ENCODE peak calls at places on chromosomes 4 and X, in six cellular contexts. One of them, this sample, is unnamed.

GRCh38 chr4:135385830-135386581 is 1184.4 kb upstream of the PABPC4L start:
- DNase-seq in uterus: no peak
- DNase-seq in PC-3: no peak
- DNase-seq in CD4-positive, CD25-positive, alpha-beta regulatory T cell: no peak
- DNase-seq in brain microvascular endothelial cell: no peak
- DNase-seq in psoas muscle: no peak
- DNase-seq in this sample: no peak

GRCh38 chrX:30296408-30297254 is 12.6 kb downstream of the NR0B1 start:
- DNase-seq in uterus: no peak
- DNase-seq in PC-3: peak; percentile 29
- DNase-seq in CD4-positive, CD25-positive, alpha-beta regulatory T cell: no peak
- DNase-seq in brain microvascular endothelial cell: no peak
- DNase-seq in psoas muscle: no peak
- DNase-seq in this sample: no peak

GRCh38 chr4:1305781-1306455 is 16.2 kb downstream of the MAEA start:
- DNase-seq in uterus: no peak
- DNase-seq in PC-3: no peak
- DNase-seq in CD4-positive, CD25-positive, alpha-beta regulatory T cell: no peak
- DNase-seq in brain microvascular endothelial cell: no peak
- DNase-seq in psoas muscle: peak; percentile 27
- DNase-seq in this sample: no peak

GRCh38 chrX:48940404-48940955 is 16.9 kb downstream of the OTUD5 start:
- DNase-seq in uterus: no peak
- DNase-seq in PC-3: no peak
- DNase-seq in CD4-positive, CD25-positive, alpha-beta regulatory T cell: no peak
- DNase-seq in brain microvascular endothelial cell: no peak
- DNase-seq in psoas muscle: no peak
- DNase-seq in this sample: no peak

GRCh38 chr4:159655547-159655946 is 552.7 kb downstream of the RAPGEF2 start:
- DNase-seq in uterus: no peak
- DNase-seq in PC-3: peak; percentile 53
- DNase-seq in CD4-positive, CD25-positive, alpha-beta regulatory T cell: no peak
- DNase-seq in brain microvascular endothelial cell: peak; percentile 93
- DNase-seq in psoas muscle: no peak
- DNase-seq in this sample: no peak

GRCh38 chrX:153519569-153520285 is 2.3 kb downstream of the ATP2B3 start:
- DNase-seq in uterus: no peak
- DNase-seq in PC-3: peak; percentile 23
- DNase-seq in CD4-positive, CD25-positive, alpha-beta regulatory T cell: no peak
- DNase-seq in brain microvascular endothelial cell: peak; percentile 39
- DNase-seq in psoas muscle: no peak
- DNase-seq in this sample: no peak

GRCh38 chr4:127917151-127917550 is 36.5 kb downstream of the PLK4 start:
- DNase-seq in uterus: no peak
- DNase-seq in PC-3: no peak
- DNase-seq in CD4-positive, CD25-positive, alpha-beta regulatory T cell: no peak
- DNase-seq in brain microvascular endothelial cell: no peak
- DNase-seq in psoas muscle: no peak
- DNase-seq in this sample: no peak

GRCh38 chr4:8821151-8821950 is 50.3 kb downstream of the HMX1 start:
- DNase-seq in uterus: no peak
- DNase-seq in PC-3: no peak
- DNase-seq in CD4-positive, CD25-positive, alpha-beta regulatory T cell: no peak
- DNase-seq in brain microvascular endothelial cell: no peak
- DNase-seq in psoas muscle: peak; percentile 29
- DNase-seq in this sample: peak; percentile 30

GRCh38 chr4:81919238-81919637 is 447.5 kb upstream of the RASGEF1B start:
- DNase-seq in uterus: no peak
- DNase-seq in PC-3: peak; percentile 22
- DNase-seq in CD4-positive, CD25-positive, alpha-beta regulatory T cell: no peak
- DNase-seq in brain microvascular endothelial cell: peak; percentile 2
- DNase-seq in psoas muscle: no peak
- DNase-seq in this sample: no peak

GRCh38 chrX:131565909-131566308 is 22.0 kb downstream of the OR13H1 start:
- DNase-seq in uterus: no peak
- DNase-seq in PC-3: peak; percentile 21
- DNase-seq in CD4-positive, CD25-positive, alpha-beta regulatory T cell: no peak
- DNase-seq in brain microvascular endothelial cell: no peak
- DNase-seq in psoas muscle: no peak
- DNase-seq in this sample: no peak

GRCh38 chr4:53240573-53240972 is 125.3 kb downstream of the SCFD2 start:
- DNase-seq in uterus: no peak
- DNase-seq in PC-3: no peak
- DNase-seq in CD4-positive, CD25-positive, alpha-beta regulatory T cell: no peak
- DNase-seq in brain microvascular endothelial cell: no peak
- DNase-seq in psoas muscle: no peak
- DNase-seq in this sample: no peak

GRCh38 chr4:42638993-42639392 is 17.9 kb downstream of the ATP8A1 start:
- DNase-seq in uterus: no peak
- DNase-seq in PC-3: no peak
- DNase-seq in CD4-positive, CD25-positive, alpha-beta regulatory T cell: no peak
- DNase-seq in brain microvascular endothelial cell: no peak
- DNase-seq in psoas muscle: no peak
- DNase-seq in this sample: no peak

GRCh38 chr4:5888222-5888701 is 4.6 kb downstream of the CRMP1 start:
- DNase-seq in uterus: no peak
- DNase-seq in PC-3: no peak
- DNase-seq in CD4-positive, CD25-positive, alpha-beta regulatory T cell: no peak
- DNase-seq in brain microvascular endothelial cell: no peak
- DNase-seq in psoas muscle: no peak
- DNase-seq in this sample: no peak

GRCh38 chr4:169144061-169144600 is 126.6 kb downstream of the SH3RF1 start:
- DNase-seq in uterus: no peak
- DNase-seq in PC-3: no peak
- DNase-seq in CD4-positive, CD25-positive, alpha-beta regulatory T cell: no peak
- DNase-seq in brain microvascular endothelial cell: no peak
- DNase-seq in psoas muscle: no peak
- DNase-seq in this sample: no peak

GRCh38 chrX:122188751-122189150 is 995.3 kb upstream of the GRIA3 start:
- DNase-seq in uterus: no peak
- DNase-seq in PC-3: peak; percentile 22
- DNase-seq in CD4-positive, CD25-positive, alpha-beta regulatory T cell: no peak
- DNase-seq in brain microvascular endothelial cell: no peak
- DNase-seq in psoas muscle: no peak
- DNase-seq in this sample: no peak

GRCh38 chr4:21765810-21766407 is 182.7 kb downstream of the KCNIP4 start:
- DNase-seq in uterus: peak; percentile 26
- DNase-seq in PC-3: peak; percentile 79
- DNase-seq in CD4-positive, CD25-positive, alpha-beta regulatory T cell: no peak
- DNase-seq in brain microvascular endothelial cell: peak; percentile 65
- DNase-seq in psoas muscle: no peak
- DNase-seq in this sample: no peak

GRCh38 chrX:3532571-3532970 is 180.9 kb downstream of the PRKX start:
- DNase-seq in uterus: no peak
- DNase-seq in PC-3: no peak
- DNase-seq in CD4-positive, CD25-positive, alpha-beta regulatory T cell: no peak
- DNase-seq in brain microvascular endothelial cell: no peak
- DNase-seq in psoas muscle: no peak
- DNase-seq in this sample: no peak

GRCh38 chrX:154368630-154369452 is 5.6 kb downstream of the FLNA start:
- DNase-seq in uterus: peak; percentile 91
- DNase-seq in PC-3: peak; percentile 95
- DNase-seq in CD4-positive, CD25-positive, alpha-beta regulatory T cell: peak; percentile 86
- DNase-seq in brain microvascular endothelial cell: peak; percentile 89
- DNase-seq in psoas muscle: peak; percentile 83
- DNase-seq in this sample: peak; percentile 93

GRCh38 chr4:133403913-133404312 is 254.8 kb downstream of the PCDH10 start:
- DNase-seq in uterus: no peak
- DNase-seq in PC-3: no peak
- DNase-seq in CD4-positive, CD25-positive, alpha-beta regulatory T cell: no peak
- DNase-seq in brain microvascular endothelial cell: no peak
- DNase-seq in psoas muscle: no peak
- DNase-seq in this sample: no peak

GRCh38 chrX:110588853-110589252 is 206.8 kb downstream of the CHRDL1 start:
- DNase-seq in uterus: no peak
- DNase-seq in PC-3: no peak
- DNase-seq in CD4-positive, CD25-positive, alpha-beta regulatory T cell: no peak
- DNase-seq in brain microvascular endothelial cell: no peak
- DNase-seq in psoas muscle: no peak
- DNase-seq in this sample: no peak

GRCh38 chr4:158020175-158020574 is 152.7 kb downstream of the GASK1B start:
- DNase-seq in uterus: peak; percentile 78
- DNase-seq in PC-3: peak; percentile 75
- DNase-seq in CD4-positive, CD25-positive, alpha-beta regulatory T cell: no peak
- DNase-seq in brain microvascular endothelial cell: peak; percentile 90
- DNase-seq in psoas muscle: no peak
- DNase-seq in this sample: no peak

GRCh38 chrX:24515447-24515846 is 50.4 kb downstream of the PDK3 start:
- DNase-seq in uterus: no peak
- DNase-seq in PC-3: no peak
- DNase-seq in CD4-positive, CD25-positive, alpha-beta regulatory T cell: no peak
- DNase-seq in brain microvascular endothelial cell: peak; percentile 5
- DNase-seq in psoas muscle: no peak
- DNase-seq in this sample: no peak

GRCh38 chr4:40685300-40685699 is 55.6 kb upstream of the RBM47 start:
- DNase-seq in uterus: no peak
- DNase-seq in PC-3: peak; percentile 55
- DNase-seq in CD4-positive, CD25-positive, alpha-beta regulatory T cell: no peak
- DNase-seq in brain microvascular endothelial cell: peak; percentile 45
- DNase-seq in psoas muscle: no peak
- DNase-seq in this sample: no peak

GRCh38 chrX:10166731-10167149 is 10.0 kb downstream of the CLCN4 start:
- DNase-seq in uterus: no peak
- DNase-seq in PC-3: no peak
- DNase-seq in CD4-positive, CD25-positive, alpha-beta regulatory T cell: no peak
- DNase-seq in brain microvascular endothelial cell: no peak
- DNase-seq in psoas muscle: no peak
- DNase-seq in this sample: no peak

GRCh38 chr4:15961778-15962510 is 1.0 kb downstream of the FGFBP2 start:
- DNase-seq in uterus: no peak
- DNase-seq in PC-3: no peak
- DNase-seq in CD4-positive, CD25-positive, alpha-beta regulatory T cell: no peak
- DNase-seq in brain microvascular endothelial cell: no peak
- DNase-seq in psoas muscle: no peak
- DNase-seq in this sample: no peak

GRCh38 chr4:27518876-27519275 is 658.2 kb downstream of the STIM2 start:
- DNase-seq in uterus: no peak
- DNase-seq in PC-3: no peak
- DNase-seq in CD4-positive, CD25-positive, alpha-beta regulatory T cell: no peak
- DNase-seq in brain microvascular endothelial cell: no peak
- DNase-seq in psoas muscle: no peak
- DNase-seq in this sample: no peak

GRCh38 chrX:26387906-26388305 is 171.9 kb downstream of the MAGEB5 start:
- DNase-seq in uterus: no peak
- DNase-seq in PC-3: no peak
- DNase-seq in CD4-positive, CD25-positive, alpha-beta regulatory T cell: no peak
- DNase-seq in brain microvascular endothelial cell: no peak
- DNase-seq in psoas muscle: no peak
- DNase-seq in this sample: no peak

GRCh38 chr4:95129708-95130343 is 372.1 kb downstream of the BMPR1B start:
- DNase-seq in uterus: peak; percentile 49
- DNase-seq in PC-3: peak; percentile 97
- DNase-seq in CD4-positive, CD25-positive, alpha-beta regulatory T cell: no peak
- DNase-seq in brain microvascular endothelial cell: peak; percentile 99
- DNase-seq in psoas muscle: no peak
- DNase-seq in this sample: peak; percentile 66

GRCh38 chr4:28427306-28428085 is 1566.9 kb downstream of the STIM2 start:
- DNase-seq in uterus: no peak
- DNase-seq in PC-3: no peak
- DNase-seq in CD4-positive, CD25-positive, alpha-beta regulatory T cell: no peak
- DNase-seq in brain microvascular endothelial cell: no peak
- DNase-seq in psoas muscle: no peak
- DNase-seq in this sample: no peak

GRCh38 chr4:1598206-1598605 is 85.9 kb downstream of the FAM53A start:
- DNase-seq in uterus: no peak
- DNase-seq in PC-3: no peak
- DNase-seq in CD4-positive, CD25-positive, alpha-beta regulatory T cell: no peak
- DNase-seq in brain microvascular endothelial cell: no peak
- DNase-seq in psoas muscle: peak; percentile 33
- DNase-seq in this sample: no peak

GRCh38 chr4:166435449-166435848 is 562.4 kb downstream of the TLL1 start:
- DNase-seq in uterus: no peak
- DNase-seq in PC-3: peak; percentile 94
- DNase-seq in CD4-positive, CD25-positive, alpha-beta regulatory T cell: no peak
- DNase-seq in brain microvascular endothelial cell: peak; percentile 81
- DNase-seq in psoas muscle: no peak
- DNase-seq in this sample: no peak

GRCh38 chr4:24118031-24118430 is 228.2 kb upstream of the PPARGC1A start:
- DNase-seq in uterus: no peak
- DNase-seq in PC-3: no peak
- DNase-seq in CD4-positive, CD25-positive, alpha-beta regulatory T cell: no peak
- DNase-seq in brain microvascular endothelial cell: no peak
- DNase-seq in psoas muscle: no peak
- DNase-seq in this sample: no peak
- H3K27ac ChIP-seq in uterus: no peak overlapping the region
- H3K27ac ChIP-seq in PC-3: no peak overlapping the region
- H3K27ac ChIP-seq in CD4-positive, CD25-positive, alpha-beta regulatory T cell: no peak overlapping the region
- H3K27ac ChIP-seq in brain microvascular endothelial cell: no peak overlapping the region
- H3K27ac ChIP-seq in psoas muscle: no peak overlapping the region
- H3K27ac ChIP-seq in this sample: no peak overlapping the region

DNA sequence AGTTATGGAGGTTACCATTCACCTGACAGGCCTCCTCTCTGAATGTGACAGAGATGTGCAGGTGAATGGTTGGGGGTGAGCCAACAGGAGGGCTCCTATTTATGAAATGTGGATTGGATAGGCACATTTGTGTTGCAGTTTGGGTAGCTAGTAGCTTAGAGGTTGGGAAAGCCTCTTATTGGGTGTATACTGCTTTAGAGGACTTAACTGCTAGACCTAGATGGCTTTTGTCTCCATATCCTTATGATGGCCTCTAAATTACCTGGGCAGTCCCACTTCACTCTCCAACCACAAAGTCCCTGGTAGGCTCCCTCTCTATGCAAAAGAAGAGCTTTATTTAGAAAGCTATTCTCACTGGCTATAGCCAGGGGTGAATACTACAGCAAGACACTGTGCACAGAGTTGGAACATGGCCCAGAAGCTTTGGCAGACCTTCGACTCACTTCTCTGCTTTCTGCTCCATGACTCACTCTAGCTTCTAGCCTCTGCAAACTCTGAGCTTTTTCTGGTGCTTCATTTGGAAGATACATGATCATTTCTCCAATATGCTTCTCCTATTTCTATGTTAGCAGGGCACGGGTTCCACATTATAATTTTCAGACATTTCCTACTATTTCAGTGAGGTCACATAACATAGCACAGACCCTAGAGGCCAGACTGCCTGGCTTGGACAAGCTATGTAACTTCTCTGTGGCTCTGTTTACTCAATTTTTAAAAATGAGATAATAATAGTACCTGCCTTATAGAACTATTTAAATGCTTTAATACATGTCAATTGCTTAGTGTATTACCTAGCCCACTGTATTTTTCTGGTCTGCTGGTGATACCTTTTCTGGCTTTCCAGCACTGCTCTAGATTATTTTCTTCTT is 6.0 kb upstream of the VGLL1 start:
- DNase-seq in uterus: peak; percentile 84
- DNase-seq in PC-3: peak; percentile 95
- DNase-seq in CD4-positive, CD25-positive, alpha-beta regulatory T cell: no peak
- DNase-seq in brain microvascular endothelial cell: peak; percentile 83
- DNase-seq in psoas muscle: peak; percentile 82
- DNase-seq in this sample: peak; percentile 74
- H3K36me3 ChIP-seq in uterus: no peaks in the 10 kb centered on the region
- H3K36me3 ChIP-seq in PC-3: no peaks in the 10 kb centered on the region
- H3K36me3 ChIP-seq in CD4-positive, CD25-positive, alpha-beta regulatory T cell: no peaks in the 10 kb centered on the region
- H3K36me3 ChIP-seq in brain microvascular endothelial cell: no peaks in the 10 kb centered on the region
- H3K36me3 ChIP-seq in psoas muscle: no peaks in the 10 kb centered on the region
- H3K36me3 ChIP-seq in this sample: no peaks in the 10 kb centered on the region

GRCh38 chr4:38791005-38791404 is 8.2 kb upstream of the TLR10 start:
- DNase-seq in uterus: no peak
- DNase-seq in PC-3: no peak
- DNase-seq in CD4-positive, CD25-positive, alpha-beta regulatory T cell: no peak
- DNase-seq in brain microvascular endothelial cell: no peak
- DNase-seq in psoas muscle: no peak
- DNase-seq in this sample: no peak
- H3K27ac ChIP-seq in uterus: no peak overlapping the region
- H3K27ac ChIP-seq in PC-3: no peak overlapping the region
- H3K27ac ChIP-seq in CD4-positive, CD25-positive, alpha-beta regulatory T cell: no peak overlapping the region
- H3K27ac ChIP-seq in brain microvascular endothelial cell: no peak overlapping the region
- H3K27ac ChIP-seq in psoas muscle: no peak overlapping the region
- H3K27ac ChIP-seq in this sample: no peak overlapping the region

GRCh38 chr4:150923945-150924344 is 91.1 kb downstream of the LRBA start:
- DNase-seq in uterus: no peak
- DNase-seq in PC-3: no peak
- DNase-seq in CD4-positive, CD25-positive, alpha-beta regulatory T cell: no peak
- DNase-seq in brain microvascular endothelial cell: no peak
- DNase-seq in psoas muscle: no peak
- DNase-seq in this sample: no peak
- H3K36me3 ChIP-seq in uterus: no peaks in the 10 kb centered on the region
- H3K36me3 ChIP-seq in PC-3: no peaks in the 10 kb centered on the region
- H3K36me3 ChIP-seq in CD4-positive, CD25-positive, alpha-beta regulatory T cell: peaks cover 48% of the 10 kb centered on the region
- H3K36me3 ChIP-seq in brain microvascular endothelial cell: no peaks in the 10 kb centered on the region
- H3K36me3 ChIP-seq in psoas muscle: no peaks in the 10 kb centered on the region
- H3K36me3 ChIP-seq in this sample: peaks cover 7% of the 10 kb centered on the region

This sample was measured in right atrium auricular region.